ENCODE peak calls at places on chromosomes 5 and 9, in five cellular contexts. E is gastrocnemius medialis, J is transverse colon, S is sigmoid colon, Q is IMR-90. I is an unnamed sample.

GRCh38 chr9:104091708-104092107 is 2.4 kb upstream of the SMC2 start:
- DNase-seq in E (peak), J (peak), S (peak), Q (peak), I (peak)

GRCh38 chr5:157870837-157871834 is 12.2 kb upstream of the CLINT1 start:
- DNase-seq in E (no peak), J (no peak), S (no peak), Q (peak), I (no peak)

GRCh38 chr9:86807577-86807976 is 139.7 kb downstream of the GAS1 start:
- DNase-seq in E (no peak), J (no peak), S (peak), Q (no peak), I (no peak)

GRCh38 chr5:31824886-31825774 is 186.2 kb downstream of the PDZD2 start:
- DNase-seq in E (no peak), J (peak), S (peak), Q (peak), I (peak)

GRCh38 chr9:133303266-133304157 is 28.5 kb upstream of the ABO start:
- DNase-seq in E (no peak), J (no peak), S (no peak), Q (no peak), I (no peak)

GRCh38 chr9:75088646-75089368 is 493 bp downstream of the OSTF1 start:
- DNase-seq in E (peak), J (peak), S (peak), Q (peak), I (peak)

GRCh38 chr9:20805766-20806165 is 121.7 kb downstream of the FOCAD start:
- DNase-seq in E (no peak), J (no peak), S (no peak), Q (no peak), I (no peak)

GRCh38 chr5:54832846-54833245 is 152.5 kb downstream of the ESM1 start:
- DNase-seq in E (no peak), J (peak), S (no peak), Q (peak), I (no peak)

GRCh38 chr5:76787237-76787636 is 31.6 kb upstream of the F2RL1 start:
- DNase-seq in E (peak), J (no peak), S (peak), Q (peak), I (no peak)

GRCh38 chr5:64690417-64691151 is at the start of gene SHISAL2B:
- DNase-seq in E (no peak), J (no peak), S (no peak), Q (no peak), I (peak)

GRCh38 chr9:87234854-87235253 is 262.8 kb upstream of the DAPK1 start:
- DNase-seq in E (no peak), J (no peak), S (no peak), Q (no peak), I (no peak)

GRCh38 chr5:33659526-33660169 is 218.9 kb downstream of the TARS1 start:
- DNase-seq in E (no peak), J (no peak), S (no peak), Q (no peak), I (no peak)

GRCh38 chr9:98536542-98537173 is 172.1 kb downstream of the GABBR2 start:
- DNase-seq in E (no peak), J (peak), S (no peak), Q (no peak), I (peak)

GRCh38 chr5:92544042-92544441 is 1037.0 kb downstream of the NR2F1-AS1 start:
- DNase-seq in E (no peak), J (no peak), S (no peak), Q (no peak), I (no peak)

GRCh38 chr5:94082405-94082804 is 341.0 kb upstream of the POU5F2 start:
- DNase-seq in E (no peak), J (no peak), S (no peak), Q (no peak), I (no peak)

GRCh38 chr5:149830579-149830978 is 100.5 kb downstream of the PPARGC1B start:
- DNase-seq in E (no peak), J (no peak), S (no peak), Q (no peak), I (no peak)

DNA sequence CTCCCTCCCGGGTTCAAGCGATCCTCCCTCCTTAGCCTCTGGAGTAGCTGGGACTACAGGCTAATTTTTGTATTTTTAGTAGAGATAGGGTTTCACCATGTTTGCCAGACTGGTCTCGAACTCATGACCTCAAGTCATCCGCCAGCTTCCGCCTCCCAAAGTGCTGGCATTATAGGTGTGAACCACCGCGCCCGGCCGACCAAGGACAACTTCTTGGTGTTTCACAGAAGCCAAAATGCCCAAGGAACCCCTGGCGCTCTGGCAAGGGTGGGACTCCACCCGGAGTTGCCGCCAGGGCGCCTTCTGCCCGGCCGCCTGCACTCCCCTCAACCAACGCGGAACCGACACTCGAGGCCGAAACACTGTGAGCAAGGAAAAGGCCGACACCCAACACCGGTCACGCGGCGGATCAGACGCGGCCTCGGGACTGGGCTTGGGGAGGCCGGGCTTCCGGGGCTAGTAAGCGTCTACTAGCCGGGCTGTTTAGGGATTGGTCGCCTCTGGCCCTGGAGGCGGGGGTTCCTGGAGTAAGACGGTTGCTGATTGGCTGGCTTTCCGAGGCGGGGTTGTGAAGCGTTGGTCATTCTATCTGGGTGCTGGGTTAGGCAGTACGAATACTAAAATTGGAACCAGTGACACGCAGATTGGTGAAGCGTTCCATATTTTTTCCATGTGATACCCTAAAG is 7.7 kb upstream of the CFAP157 start:
- DNase-seq in E (peak), J (peak), S (peak), Q (peak), I (peak)
- TF ChIP-seq POLR2A in E (peak), J (peak), S (no peak), Q (no peak), I (peak)

DNA sequence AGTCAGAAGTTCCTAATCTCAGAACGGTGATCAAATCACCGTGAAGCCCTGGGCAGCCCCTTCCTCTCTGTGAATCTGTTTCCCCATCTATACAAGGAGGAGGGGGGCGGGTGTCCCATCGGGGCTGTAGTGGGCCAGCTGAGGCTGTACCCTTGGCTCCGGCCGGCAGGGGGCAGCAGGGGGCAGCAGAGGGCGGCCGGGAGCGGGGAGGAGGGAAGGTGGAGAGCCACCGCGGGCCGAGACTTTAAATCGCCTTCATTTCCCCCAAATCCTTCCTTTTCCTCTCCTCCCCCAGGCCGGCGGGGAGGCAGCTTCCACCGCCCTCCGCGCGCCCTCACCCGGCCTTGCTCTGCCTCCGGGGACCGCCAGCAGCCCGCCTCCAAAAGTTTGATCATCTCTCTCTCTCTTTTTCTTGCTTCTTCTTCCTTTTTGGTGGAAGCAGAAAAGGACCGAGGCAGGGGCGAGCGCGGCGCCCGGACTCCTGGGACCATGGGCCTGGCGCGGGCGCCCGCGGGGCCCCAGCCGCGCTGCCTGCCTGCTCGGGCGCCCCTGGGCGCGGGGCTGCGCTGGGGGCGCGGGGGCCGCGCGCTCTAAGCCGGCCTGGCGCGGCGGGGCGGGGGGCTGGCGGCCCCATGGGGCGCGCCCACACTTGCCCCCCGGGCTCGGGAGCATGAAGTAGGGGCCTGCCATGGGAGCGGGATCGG is at the start of gene COL27A1:
- DNase-seq in E (peak), J (peak), S (peak), Q (peak), I (peak)
- TF ChIP-seq POLR2A in E (no peak), J (no peak), S (no peak), Q (no peak), I (no peak)

GRCh38 chr9:122904466-122904822 is 715 bp downstream of the RC3H2 start:
- DNase-seq in E (no peak), J (peak), S (no peak), Q (peak), I (peak)

GRCh38 chr9:122900791-122901190 is 4.4 kb downstream of the RC3H2 start:
- DNase-seq in E (no peak), J (no peak), S (no peak), Q (peak), I (no peak)

GRCh38 chr9:122904823-122905710 is at the start of gene RC3H2:
- DNase-seq in E (peak), J (peak), S (peak), Q (peak), I (peak)
- TF ChIP-seq POLR2A in E (peak), J (peak), S (peak), Q (peak), I (peak)

GRCh38 chr5:37902323-37902722 is 62.5 kb upstream of the GDNF start:
- DNase-seq in E (no peak), J (no peak), S (no peak), Q (no peak), I (no peak)

GRCh38 chr5:37900692-37901091 is 60.9 kb upstream of the GDNF start:
- DNase-seq in E (peak), J (peak), S (peak), Q (peak), I (no peak)

GRCh38 chr5:37905230-37905629 is 65.4 kb upstream of the GDNF start:
- DNase-seq in E (no peak), J (no peak), S (no peak), Q (no peak), I (no peak)

DNA sequence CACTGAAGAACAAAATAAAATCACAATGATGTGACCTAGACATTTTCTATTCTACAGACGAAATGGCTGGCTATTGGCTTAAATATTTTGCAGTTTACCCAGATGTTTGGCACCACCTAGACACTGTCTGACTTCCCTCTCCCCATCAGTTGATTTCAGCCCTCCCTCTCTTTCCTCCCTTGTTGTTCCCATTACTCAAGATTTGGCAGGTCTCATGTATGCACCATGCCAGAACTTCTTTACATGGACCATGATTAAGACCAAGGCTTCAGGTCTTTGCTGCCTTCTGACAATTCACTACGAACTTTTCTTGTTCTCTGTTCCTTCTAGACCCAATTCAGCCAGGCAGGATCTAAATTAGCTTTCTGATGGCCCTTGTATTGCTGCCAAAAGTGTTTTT is 66.6 kb upstream of the GDNF start:
- DNase-seq in E (no peak), J (no peak), S (no peak), Q (no peak), I (no peak)
- TF ChIP-seq POLR2A in E (no peak), J (no peak), S (no peak), Q (no peak), I (no peak)

GRCh38 chr9:110257097-110257955 is 1.0 kb upstream of the TXN start:
- DNase-seq in E (peak), J (peak), S (no peak), Q (peak), I (peak)
- TF ChIP-seq POLR2A in E (no peak), J (no peak), S (no peak), Q (no peak), I (peak)

GRCh38 chr9:33076360-33077004 is at the start of gene SMU1:
- DNase-seq in E (peak), J (peak), S (peak), Q (peak), I (peak)
- TF ChIP-seq POLR2A in E (peak), J (peak), S (peak), Q (peak), I (peak)